ENCODE peak calls at places on chromosomes 4 and X, in seven cellular contexts. One of them, this sample, is unnamed.

GRCh38 chr4:8723222-8723980 is 130.8 kb downstream of the CPZ start:
- DNase-seq in M059J: no peak
- DNase-seq in WERI-Rb-1: peak; percentile 6
- DNase-seq in AG04450: no peak
- DNase-seq in Jurkat, Clone E6-1: no peak
- DNase-seq in right atrium auricular region: no peak
- DNase-seq in myocyte: no peak
- DNase-seq in this sample: no peak

GRCh38 chr4:96955226-96955625 is 1115.3 kb downstream of the PDHA2 start:
- DNase-seq in M059J: no peak
- DNase-seq in WERI-Rb-1: no peak
- DNase-seq in AG04450: no peak
- DNase-seq in Jurkat, Clone E6-1: no peak
- DNase-seq in right atrium auricular region: no peak
- DNase-seq in myocyte: no peak
- DNase-seq in this sample: no peak

GRCh38 chr4:74555231-74555630 is 110.3 kb downstream of the AREG start:
- DNase-seq in M059J: peak; percentile 92
- DNase-seq in WERI-Rb-1: no peak
- DNase-seq in AG04450: peak; percentile 21
- DNase-seq in Jurkat, Clone E6-1: no peak
- DNase-seq in right atrium auricular region: no peak
- DNase-seq in myocyte: no peak
- DNase-seq in this sample: no peak

GRCh38 chrX:7214251-7214650 is 66.3 kb upstream of the PUDP start:
- DNase-seq in M059J: peak; percentile 19
- DNase-seq in WERI-Rb-1: no peak
- DNase-seq in AG04450: no peak
- DNase-seq in Jurkat, Clone E6-1: no peak
- DNase-seq in right atrium auricular region: no peak
- DNase-seq in myocyte: no peak
- DNase-seq in this sample: no peak

GRCh38 chr4:7805533-7806079 is 134.1 kb downstream of the AFAP1 start:
- DNase-seq in M059J: peak; percentile 92
- DNase-seq in WERI-Rb-1: no peak
- DNase-seq in AG04450: peak; percentile 85
- DNase-seq in Jurkat, Clone E6-1: no peak
- DNase-seq in right atrium auricular region: peak; percentile 79
- DNase-seq in myocyte: peak; percentile 55
- DNase-seq in this sample: no peak

GRCh38 chr4:93346840-93347239 is 481.7 kb upstream of the ATOH1 start:
- DNase-seq in M059J: no peak
- DNase-seq in WERI-Rb-1: no peak
- DNase-seq in AG04450: no peak
- DNase-seq in Jurkat, Clone E6-1: no peak
- DNase-seq in right atrium auricular region: no peak
- DNase-seq in myocyte: no peak
- DNase-seq in this sample: no peak

GRCh38 chr4:8303081-8303480 is 33.5 kb downstream of the HTRA3 start:
- DNase-seq in M059J: no peak
- DNase-seq in WERI-Rb-1: peak; percentile 1
- DNase-seq in AG04450: no peak
- DNase-seq in Jurkat, Clone E6-1: no peak
- DNase-seq in right atrium auricular region: no peak
- DNase-seq in myocyte: no peak
- DNase-seq in this sample: peak; percentile 2

GRCh38 chrX:115898382-115899001 is 272.1 kb upstream of the AGTR2 start:
- DNase-seq in M059J: peak; percentile 49
- DNase-seq in WERI-Rb-1: peak; percentile 97
- DNase-seq in AG04450: no peak
- DNase-seq in Jurkat, Clone E6-1: no peak
- DNase-seq in right atrium auricular region: no peak
- DNase-seq in myocyte: peak; percentile 2
- DNase-seq in this sample: peak; percentile 73

GRCh38 chr4:92091335-92091734 is 212.4 kb upstream of the GRID2 start:
- DNase-seq in M059J: peak; percentile 43
- DNase-seq in WERI-Rb-1: peak; percentile 40
- DNase-seq in AG04450: no peak
- DNase-seq in Jurkat, Clone E6-1: no peak
- DNase-seq in right atrium auricular region: no peak
- DNase-seq in myocyte: peak; percentile 21
- DNase-seq in this sample: peak; percentile 49

GRCh38 chr4:3291411-3291968 is 1.3 kb upstream of the RGS12 start:
- DNase-seq in M059J: no peak
- DNase-seq in WERI-Rb-1: peak; percentile 50
- DNase-seq in AG04450: no peak
- DNase-seq in Jurkat, Clone E6-1: no peak
- DNase-seq in right atrium auricular region: no peak
- DNase-seq in myocyte: no peak
- DNase-seq in this sample: no peak

GRCh38 chr4:4260185-4260751 is 12.2 kb upstream of the TMEM128 start:
- DNase-seq in M059J: peak; percentile 59
- DNase-seq in WERI-Rb-1: no peak
- DNase-seq in AG04450: no peak
- DNase-seq in Jurkat, Clone E6-1: peak; percentile 81
- DNase-seq in right atrium auricular region: no peak
- DNase-seq in myocyte: peak; percentile 43
- DNase-seq in this sample: no peak

GRCh38 chr4:168515222-168516011 is 18.6 kb downstream of the PALLD start:
- DNase-seq in M059J: no peak
- DNase-seq in WERI-Rb-1: no peak
- DNase-seq in AG04450: no peak
- DNase-seq in Jurkat, Clone E6-1: no peak
- DNase-seq in right atrium auricular region: no peak
- DNase-seq in myocyte: no peak
- DNase-seq in this sample: peak; percentile 54

GRCh38 chr4:184648220-184649025 is 824 bp downstream of the CASP3 start:
- DNase-seq in M059J: peak; percentile 66
- DNase-seq in WERI-Rb-1: peak; percentile 50
- DNase-seq in AG04450: no peak
- DNase-seq in Jurkat, Clone E6-1: peak; percentile 66
- DNase-seq in right atrium auricular region: peak; percentile 68
- DNase-seq in myocyte: peak; percentile 65
- DNase-seq in this sample: peak; percentile 64

GRCh38 chr4:140157341-140157740 is 3.4 kb upstream of the MAML3 start:
- DNase-seq in M059J: no peak
- DNase-seq in WERI-Rb-1: no peak
- DNase-seq in AG04450: no peak
- DNase-seq in Jurkat, Clone E6-1: no peak
- DNase-seq in right atrium auricular region: no peak
- DNase-seq in myocyte: no peak
- DNase-seq in this sample: no peak

GRCh38 chr4:139593091-139593564 is 37.1 kb upstream of the SETD7 start:
- DNase-seq in M059J: no peak
- DNase-seq in WERI-Rb-1: no peak
- DNase-seq in AG04450: peak; percentile 67
- DNase-seq in Jurkat, Clone E6-1: no peak
- DNase-seq in right atrium auricular region: peak; percentile 50
- DNase-seq in myocyte: peak; percentile 85
- DNase-seq in this sample: peak; percentile 25

GRCh38 chr4:173461170-173461569 is 62.3 kb upstream of the SCRG1 start:
- DNase-seq in M059J: peak; percentile 84
- DNase-seq in WERI-Rb-1: no peak
- DNase-seq in AG04450: no peak
- DNase-seq in Jurkat, Clone E6-1: no peak
- DNase-seq in right atrium auricular region: no peak
- DNase-seq in myocyte: peak; percentile 84
- DNase-seq in this sample: peak; percentile 20

GRCh38 chr4:6761540-6762243 is 20.8 kb upstream of the KIAA0232 start:
- DNase-seq in M059J: peak; percentile 42
- DNase-seq in WERI-Rb-1: no peak
- DNase-seq in AG04450: no peak
- DNase-seq in Jurkat, Clone E6-1: no peak
- DNase-seq in right atrium auricular region: no peak
- DNase-seq in myocyte: no peak
- DNase-seq in this sample: no peak

GRCh38 chr4:85707591-85707990 is 232.6 kb downstream of the ARHGAP24 start:
- DNase-seq in M059J: no peak
- DNase-seq in WERI-Rb-1: no peak
- DNase-seq in AG04450: no peak
- DNase-seq in Jurkat, Clone E6-1: no peak
- DNase-seq in right atrium auricular region: no peak
- DNase-seq in myocyte: peak; percentile 48
- DNase-seq in this sample: no peak

GRCh38 chr4:189505380-189505779 is 435.3 kb upstream of the FRG1 start:
- DNase-seq in M059J: no peak
- DNase-seq in WERI-Rb-1: no peak
- DNase-seq in AG04450: no peak
- DNase-seq in Jurkat, Clone E6-1: no peak
- DNase-seq in right atrium auricular region: no peak
- DNase-seq in myocyte: no peak
- DNase-seq in this sample: no peak

GRCh38 chrX:139739138-139739537 is 31.2 kb upstream of the MCF2 start:
- DNase-seq in M059J: peak; percentile 98
- DNase-seq in WERI-Rb-1: no peak
- DNase-seq in AG04450: no peak
- DNase-seq in Jurkat, Clone E6-1: no peak
- DNase-seq in right atrium auricular region: no peak
- DNase-seq in myocyte: peak; percentile 68
- DNase-seq in this sample: no peak

GRCh38 chr4:2006956-2007653 is 1.7 kb downstream of the NELFA start:
- DNase-seq in M059J: peak; percentile 22
- DNase-seq in WERI-Rb-1: no peak
- DNase-seq in AG04450: no peak
- DNase-seq in Jurkat, Clone E6-1: no peak
- DNase-seq in right atrium auricular region: no peak
- DNase-seq in myocyte: no peak
- DNase-seq in this sample: no peak

GRCh38 chr4:145090370-145090769 is 7.6 kb downstream of the ANAPC10 start:
- DNase-seq in M059J: no peak
- DNase-seq in WERI-Rb-1: no peak
- DNase-seq in AG04450: no peak
- DNase-seq in Jurkat, Clone E6-1: no peak
- DNase-seq in right atrium auricular region: no peak
- DNase-seq in myocyte: no peak
- DNase-seq in this sample: no peak

GRCh38 chr4:91116861-91117260 is 989.7 kb downstream of the CCSER1 start:
- DNase-seq in M059J: peak; percentile 3
- DNase-seq in WERI-Rb-1: no peak
- DNase-seq in AG04450: no peak
- DNase-seq in Jurkat, Clone E6-1: no peak
- DNase-seq in right atrium auricular region: no peak
- DNase-seq in myocyte: no peak
- DNase-seq in this sample: no peak

GRCh38 chr4:183157215-183157614 is 58.2 kb downstream of the WWC2 start:
- DNase-seq in M059J: no peak
- DNase-seq in WERI-Rb-1: no peak
- DNase-seq in AG04450: no peak
- DNase-seq in Jurkat, Clone E6-1: no peak
- DNase-seq in right atrium auricular region: no peak
- DNase-seq in myocyte: no peak
- DNase-seq in this sample: no peak

GRCh38 chr4:161189286-161190134 is 974.3 kb downstream of the FSTL5 start:
- DNase-seq in M059J: no peak
- DNase-seq in WERI-Rb-1: no peak
- DNase-seq in AG04450: no peak
- DNase-seq in Jurkat, Clone E6-1: no peak
- DNase-seq in right atrium auricular region: no peak
- DNase-seq in myocyte: peak; percentile 47
- DNase-seq in this sample: no peak

GRCh38 chr4:73577371-73577770 is 42.9 kb downstream of the RASSF6 start:
- DNase-seq in M059J: no peak
- DNase-seq in WERI-Rb-1: no peak
- DNase-seq in AG04450: no peak
- DNase-seq in Jurkat, Clone E6-1: no peak
- DNase-seq in right atrium auricular region: no peak
- DNase-seq in myocyte: no peak
- DNase-seq in this sample: no peak

GRCh38 chrX:75076429-75076828 is 79.7 kb downstream of the ABCB7 start:
- DNase-seq in M059J: no peak
- DNase-seq in WERI-Rb-1: no peak
- DNase-seq in AG04450: no peak
- DNase-seq in Jurkat, Clone E6-1: no peak
- DNase-seq in right atrium auricular region: no peak
- DNase-seq in myocyte: no peak
- DNase-seq in this sample: no peak

GRCh38 chr4:100391913-100392312 is 125.9 kb downstream of the EMCN start:
- DNase-seq in M059J: peak; percentile 60
- DNase-seq in WERI-Rb-1: no peak
- DNase-seq in AG04450: no peak
- DNase-seq in Jurkat, Clone E6-1: no peak
- DNase-seq in right atrium auricular region: no peak
- DNase-seq in myocyte: peak; percentile 73
- DNase-seq in this sample: no peak